ENCODE peak calls at places on chromosome 3, in six cellular contexts. One of them, this sample, is unnamed. For H3K4me1, the result is how much of the 10 kb centered on the place peaks cover.

GRCh38 chr3:128323206-128324081 is 143.2 kb downstream of the DNAJB8 start:
- DNase-seq in H1: no peak
- DNase-seq in heart left ventricle: no peak
- DNase-seq in tibial nerve: no peak
- DNase-seq in transverse colon: no peak
- DNase-seq in endothelial cell of umbilical vein: no peak
- DNase-seq in this sample: no peak

GRCh38 chr3:70771426-70772147 is 459.1 kb upstream of the MDFIC2 start:
- DNase-seq in heart left ventricle: no peak
- DNase-seq in H1: no peak
- DNase-seq in transverse colon: no peak
- DNase-seq in tibial nerve: no peak
- DNase-seq in endothelial cell of umbilical vein: peak
- DNase-seq in this sample: no peak

GRCh38 chr3:4820296-4821121 is 158.7 kb upstream of the BHLHE40 start:
- DNase-seq in transverse colon: no peak
- DNase-seq in tibial nerve: no peak
- DNase-seq in endothelial cell of umbilical vein: no peak
- DNase-seq in heart left ventricle: no peak
- DNase-seq in H1: no peak
- DNase-seq in this sample: peak

GRCh38 chr3:47265725-47266480 is 16.7 kb downstream of the KIF9 start:
- DNase-seq in H1: no peak
- DNase-seq in endothelial cell of umbilical vein: no peak
- DNase-seq in tibial nerve: no peak
- DNase-seq in transverse colon: no peak
- DNase-seq in heart left ventricle: no peak
- DNase-seq in this sample: no peak

GRCh38 chr3:153897842-153898241 is 223.3 kb upstream of the ARHGEF26 start:
- DNase-seq in endothelial cell of umbilical vein: no peak
- DNase-seq in heart left ventricle: no peak
- DNase-seq in H1: no peak
- DNase-seq in tibial nerve: no peak
- DNase-seq in transverse colon: no peak
- DNase-seq in this sample: no peak

GRCh38 chr3:16151109-16151508 is 23.4 kb upstream of the GALNT15 start:
- DNase-seq in H1: no peak
- DNase-seq in endothelial cell of umbilical vein: peak
- DNase-seq in tibial nerve: peak
- DNase-seq in transverse colon: peak
- DNase-seq in heart left ventricle: peak
- DNase-seq in this sample: no peak

GRCh38 chr3:43534676-43535075 is 87.1 kb downstream of the ANO10 start:
- DNase-seq in endothelial cell of umbilical vein: no peak
- DNase-seq in heart left ventricle: no peak
- DNase-seq in transverse colon: no peak
- DNase-seq in H1: no peak
- DNase-seq in tibial nerve: no peak
- DNase-seq in this sample: no peak

GRCh38 chr3:5181479-5182141 is 5.9 kb upstream of the EDEM1 start:
- DNase-seq in endothelial cell of umbilical vein: peak
- DNase-seq in transverse colon: no peak
- DNase-seq in heart left ventricle: no peak
- DNase-seq in tibial nerve: no peak
- DNase-seq in H1: no peak
- DNase-seq in this sample: no peak

GRCh38 chr3:159872374-159873109 is 116.1 kb upstream of the IL12A start:
- DNase-seq in tibial nerve: no peak
- DNase-seq in endothelial cell of umbilical vein: peak
- DNase-seq in heart left ventricle: no peak
- DNase-seq in transverse colon: no peak
- DNase-seq in H1: no peak
- DNase-seq in this sample: no peak

GRCh38 chr3:179149951-179150350 is 1.8 kb downstream of the PIK3CA start:
- DNase-seq in transverse colon: no peak
- DNase-seq in tibial nerve: no peak
- DNase-seq in H1: no peak
- DNase-seq in endothelial cell of umbilical vein: no peak
- DNase-seq in heart left ventricle: no peak
- DNase-seq in this sample: no peak

GRCh38 chr3:173826416-173826815 is 428.9 kb downstream of the NLGN1 start:
- DNase-seq in tibial nerve: no peak
- DNase-seq in transverse colon: no peak
- DNase-seq in H1: no peak
- DNase-seq in endothelial cell of umbilical vein: no peak
- DNase-seq in heart left ventricle: no peak
- DNase-seq in this sample: no peak

GRCh38 chr3:171753665-171754408 is 56.4 kb downstream of the PLD1 start:
- DNase-seq in transverse colon: no peak
- DNase-seq in H1: no peak
- DNase-seq in tibial nerve: no peak
- DNase-seq in heart left ventricle: no peak
- DNase-seq in endothelial cell of umbilical vein: no peak
- DNase-seq in this sample: no peak

GRCh38 chr3:68861521-68861920 is 70.8 kb downstream of the TAFA4 start:
- DNase-seq in endothelial cell of umbilical vein: no peak
- DNase-seq in tibial nerve: no peak
- DNase-seq in heart left ventricle: no peak
- DNase-seq in transverse colon: no peak
- DNase-seq in H1: no peak
- DNase-seq in this sample: no peak

GRCh38 chr3:163939926-163940325 is 1138.4 kb downstream of the SI start:
- DNase-seq in endothelial cell of umbilical vein: no peak
- DNase-seq in H1: no peak
- DNase-seq in heart left ventricle: no peak
- DNase-seq in transverse colon: no peak
- DNase-seq in tibial nerve: no peak
- DNase-seq in this sample: no peak

GRCh38 chr3:56784452-56785001 is 17.2 kb downstream of the ARHGEF3 start:
- DNase-seq in endothelial cell of umbilical vein: no peak
- DNase-seq in H1: no peak
- DNase-seq in tibial nerve: no peak
- DNase-seq in transverse colon: no peak
- DNase-seq in heart left ventricle: no peak
- DNase-seq in this sample: no peak

GRCh38 chr3:129183569-129184395 is at the start of gene CNBP:
- DNase-seq in endothelial cell of umbilical vein: peak
- DNase-seq in H1: no peak
- DNase-seq in tibial nerve: peak
- DNase-seq in transverse colon: peak
- DNase-seq in heart left ventricle: peak
- DNase-seq in this sample: peak

GRCh38 chr3:112688819-112689218 is 47.9 kb upstream of the CCDC80 start:
- DNase-seq in endothelial cell of umbilical vein: no peak
- DNase-seq in H1: no peak
- DNase-seq in tibial nerve: no peak
- DNase-seq in heart left ventricle: no peak
- DNase-seq in transverse colon: no peak
- DNase-seq in this sample: no peak

GRCh38 chr3:182292586-182292985 is 500.7 kb upstream of the ATP11B start:
- DNase-seq in endothelial cell of umbilical vein: no peak
- DNase-seq in tibial nerve: no peak
- DNase-seq in transverse colon: no peak
- DNase-seq in H1: no peak
- DNase-seq in heart left ventricle: no peak
- DNase-seq in this sample: no peak

GRCh38 chr3:31004025-31004678 is 109.7 kb upstream of the GADL1 start:
- DNase-seq in H1: no peak
- DNase-seq in transverse colon: no peak
- DNase-seq in endothelial cell of umbilical vein: peak
- DNase-seq in heart left ventricle: no peak
- DNase-seq in tibial nerve: no peak
- DNase-seq in this sample: no peak

GRCh38 chr3:44568561-44568960 is 13.6 kb downstream of the ZKSCAN7 start:
- DNase-seq in heart left ventricle: no peak
- DNase-seq in H1: no peak
- DNase-seq in tibial nerve: no peak
- DNase-seq in transverse colon: no peak
- DNase-seq in endothelial cell of umbilical vein: no peak
- DNase-seq in this sample: no peak

GRCh38 chr3:31942446-31942845 is 38.6 kb downstream of the OSBPL10 start:
- DNase-seq in H1: no peak
- DNase-seq in endothelial cell of umbilical vein: no peak
- DNase-seq in heart left ventricle: no peak
- DNase-seq in transverse colon: no peak
- DNase-seq in tibial nerve: no peak
- DNase-seq in this sample: no peak

GRCh38 chr3:111717601-111718000 is 122.5 kb upstream of the ZBED2 start:
- DNase-seq in transverse colon: peak
- DNase-seq in endothelial cell of umbilical vein: peak
- DNase-seq in heart left ventricle: no peak
- DNase-seq in H1: peak
- DNase-seq in tibial nerve: peak
- DNase-seq in this sample: no peak

DNA sequence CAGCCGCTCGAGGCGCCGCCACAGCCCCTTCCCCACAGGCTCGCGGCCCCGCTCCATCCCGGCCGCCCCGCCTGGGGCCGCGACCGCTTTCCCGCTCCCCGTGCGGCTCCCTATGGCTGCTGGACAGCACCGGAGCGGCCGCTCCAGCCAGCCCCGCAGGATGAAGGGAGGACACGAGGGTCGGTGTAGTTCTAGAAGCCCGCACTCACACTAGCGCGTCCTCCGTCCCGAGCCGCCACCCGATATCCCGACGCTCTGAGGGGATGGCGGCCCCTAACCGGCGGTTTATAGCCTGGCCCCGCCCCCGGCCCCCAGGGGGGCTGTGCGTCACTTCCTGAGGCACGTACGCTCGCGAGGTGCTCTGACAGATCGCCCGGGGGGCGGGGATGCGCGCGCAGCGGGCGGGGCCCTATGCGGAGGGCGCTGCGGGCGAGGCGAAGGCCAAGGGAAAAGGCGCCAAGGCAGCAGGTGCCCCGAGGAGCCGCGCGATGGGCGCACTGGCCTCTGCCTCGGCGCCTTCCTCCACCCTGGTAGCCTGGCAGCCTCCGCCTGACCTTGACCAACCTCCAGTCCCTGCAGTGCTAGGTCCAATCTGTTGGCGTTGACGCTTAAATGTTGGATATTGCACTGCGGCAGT is at the start of gene TFRC:
- DNase-seq in endothelial cell of umbilical vein: peak
- DNase-seq in heart left ventricle: peak
- DNase-seq in H1: peak
- DNase-seq in transverse colon: peak
- DNase-seq in tibial nerve: peak
- DNase-seq in this sample: peak
- TF ChIP-seq POLR2A in endothelial cell of umbilical vein: peak
- TF ChIP-seq POLR2A in heart left ventricle: peak
- TF ChIP-seq POLR2A in H1: peak
- TF ChIP-seq POLR2A in transverse colon: peak
- TF ChIP-seq POLR2A in tibial nerve: peak
- TF ChIP-seq POLR2A in this sample: no peak

DNA sequence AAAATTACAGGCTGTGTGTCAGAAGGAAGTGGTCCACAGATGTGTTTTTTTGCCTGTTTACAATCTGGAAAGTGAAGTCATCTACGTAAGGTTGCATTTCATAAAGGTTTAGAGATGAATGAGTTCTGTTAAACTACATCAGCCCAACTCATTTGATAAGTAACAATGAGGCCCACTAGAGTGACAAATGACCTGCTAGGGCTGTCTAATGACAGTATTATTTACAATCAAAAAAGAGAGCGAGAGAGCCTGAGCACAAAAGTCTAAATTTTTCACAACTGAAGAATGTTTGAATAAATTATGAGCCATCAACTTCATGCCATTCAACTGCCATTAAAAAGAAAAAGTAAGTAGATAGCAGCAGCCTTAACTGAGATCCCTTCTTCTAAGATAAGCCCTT is 135.7 kb upstream of the TBL1XR1 start:
- DNase-seq in endothelial cell of umbilical vein: no peak
- DNase-seq in transverse colon: no peak
- DNase-seq in heart left ventricle: no peak
- DNase-seq in H1: no peak
- DNase-seq in tibial nerve: no peak
- DNase-seq in this sample: no peak
- H3K4me1 ChIP-seq in endothelial cell of umbilical vein: under half
- H3K4me1 ChIP-seq in transverse colon: under half
- H3K4me1 ChIP-seq in heart left ventricle: half or more
- H3K4me1 ChIP-seq in H1: under half
- H3K4me1 ChIP-seq in tibial nerve: under half
- H3K4me1 ChIP-seq in this sample: under half

GRCh38 chr3:125357032-125357658 is 18.0 kb downstream of the ZNF148 start:
- DNase-seq in transverse colon: peak
- DNase-seq in tibial nerve: peak
- DNase-seq in endothelial cell of umbilical vein: peak
- DNase-seq in heart left ventricle: peak
- DNase-seq in H1: no peak
- DNase-seq in this sample: peak
- TF ChIP-seq POLR2A in transverse colon: no peak
- TF ChIP-seq POLR2A in tibial nerve: no peak
- TF ChIP-seq POLR2A in endothelial cell of umbilical vein: no peak
- TF ChIP-seq POLR2A in heart left ventricle: no peak
- TF ChIP-seq POLR2A in H1: peak
- TF ChIP-seq POLR2A in this sample: peak

GRCh38 chr3:42177068-42177800 is 86.1 kb downstream of the TRAK1 start:
- DNase-seq in endothelial cell of umbilical vein: no peak
- DNase-seq in heart left ventricle: no peak
- DNase-seq in transverse colon: no peak
- DNase-seq in tibial nerve: no peak
- DNase-seq in H1: no peak
- DNase-seq in this sample: no peak

GRCh38 chr3:42180901-42181300 is 85.1 kb downstream of the CCK start:
- DNase-seq in tibial nerve: no peak
- DNase-seq in H1: no peak
- DNase-seq in endothelial cell of umbilical vein: no peak
- DNase-seq in transverse colon: peak
- DNase-seq in heart left ventricle: no peak
- DNase-seq in this sample: no peak

GRCh38 chr3:42176635-42177034 is 85.5 kb downstream of the TRAK1 start:
- DNase-seq in transverse colon: no peak
- DNase-seq in H1: no peak
- DNase-seq in heart left ventricle: no peak
- DNase-seq in tibial nerve: no peak
- DNase-seq in endothelial cell of umbilical vein: no peak
- DNase-seq in this sample: no peak

GRCh38 chr3:42177801-42178150 is 86.6 kb downstream of the TRAK1 start:
- DNase-seq in heart left ventricle: no peak
- DNase-seq in tibial nerve: no peak
- DNase-seq in H1: no peak
- DNase-seq in endothelial cell of umbilical vein: no peak
- DNase-seq in transverse colon: no peak
- DNase-seq in this sample: no peak

DNA sequence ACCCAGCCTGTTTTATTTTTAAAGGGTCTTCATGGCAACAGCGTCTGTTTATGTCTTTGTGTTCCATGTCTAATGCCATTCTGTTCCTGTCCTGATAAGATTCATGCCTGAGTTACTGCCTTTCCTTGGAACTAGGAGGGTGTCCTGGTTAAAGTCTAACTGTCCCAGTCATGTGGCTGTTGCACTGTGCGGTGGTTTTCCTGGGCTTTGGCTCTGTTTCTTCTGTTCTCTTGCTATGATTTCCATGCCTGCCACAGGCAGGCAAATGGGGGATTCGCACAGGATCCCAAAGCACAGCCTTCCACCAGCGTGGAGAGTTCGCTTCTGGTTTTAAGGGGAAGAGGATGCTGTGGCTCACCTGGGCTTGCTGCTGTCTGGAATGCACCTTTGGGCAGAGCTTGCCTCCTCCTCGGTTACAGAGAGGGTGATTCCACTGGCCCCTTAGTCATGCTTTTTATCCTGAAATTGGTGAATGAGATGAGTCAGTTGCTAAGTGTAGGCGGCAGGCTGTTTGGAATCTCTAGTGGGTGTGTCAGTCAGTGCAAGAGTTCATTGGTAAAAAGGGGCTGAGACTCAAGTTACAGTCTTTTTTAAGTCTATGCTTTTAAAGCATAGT is 86.8 kb downstream of the CCK start:
- DNase-seq in heart left ventricle: no peak
- DNase-seq in transverse colon: peak
- DNase-seq in endothelial cell of umbilical vein: peak
- DNase-seq in tibial nerve: peak
- DNase-seq in H1: no peak
- DNase-seq in this sample: no peak
- H3K4me1 ChIP-seq in heart left ventricle: half or more
- H3K4me1 ChIP-seq in transverse colon: under half
- H3K4me1 ChIP-seq in endothelial cell of umbilical vein: under half
- H3K4me1 ChIP-seq in tibial nerve: under half
- H3K4me1 ChIP-seq in H1: under half
- H3K4me1 ChIP-seq in this sample: under half